ENCODE peak calls at places on chromosome 2, in ten cellular contexts. Z is hepatocyte, B is MM.1S, I is adrenal gland, Y is GM23338, P is chondrocyte, G is natural killer cell, N is epithelial cell of esophagus, T is transverse colon, Q is PC-3. L is an unnamed sample.

GRCh38 chr2:19362652-19363473 is 4.4 kb upstream of the OSR1 start:
- DNase-seq in I (peak), B (peak), G (no peak), Z (peak), P (no peak), N (peak), Y (peak), Q (peak), T (peak), L (peak)

GRCh38 chr2:241199897-241200821 is 11.7 kb downstream of the ANO7 start:
- DNase-seq in B (no peak), G (no peak), Q (no peak), Z (no peak), N (peak), I (no peak), T (no peak), P (peak), Y (no peak), L (no peak)

GRCh38 chr2:188695953-188696352 is 278.2 kb upstream of the COL3A1 start:
- DNase-seq in P (no peak), I (no peak), Z (no peak), B (no peak), T (no peak), Y (no peak), N (peak), Q (peak), G (no peak), L (no peak)

GRCh38 chr2:191295088-191295487 is 49.9 kb downstream of the MYO1B start:
- DNase-seq in Q (no peak), Y (no peak), T (no peak), N (no peak), B (no peak), P (no peak), G (no peak), I (no peak), Z (no peak), L (no peak)

GRCh38 chr2:84782717-84783442 is 98.0 kb downstream of the TRABD2A start:
- DNase-seq in P (no peak), N (no peak), B (no peak), Q (no peak), G (no peak), Y (no peak), Z (no peak), T (no peak), I (no peak), L (no peak)

GRCh38 chr2:43623052-43623451 is 14.0 kb upstream of the PLEKHH2 start:
- DNase-seq in I (no peak), B (no peak), G (no peak), N (no peak), Q (no peak), P (no peak), T (peak), Z (no peak), Y (no peak), L (no peak)

GRCh38 chr2:177532567-177532966 is 140.0 kb downstream of the AGPS start:
- DNase-seq in G (no peak), B (no peak), N (no peak), T (no peak), Q (no peak), Z (no peak), I (no peak), Y (no peak), P (no peak), L (no peak)

GRCh38 chr2:158381205-158381604 is 75.3 kb downstream of the CCDC148 start:
- DNase-seq in P (no peak), T (no peak), N (no peak), Z (no peak), Y (peak), B (no peak), G (no peak), I (no peak), Q (no peak), L (no peak)

GRCh38 chr2:26458365-26459042 is 19.4 kb downstream of the OTOF start:
- DNase-seq in Y (no peak), T (no peak), N (no peak), I (no peak), G (no peak), Z (no peak), P (no peak), Q (no peak), B (no peak), L (no peak)

DNA sequence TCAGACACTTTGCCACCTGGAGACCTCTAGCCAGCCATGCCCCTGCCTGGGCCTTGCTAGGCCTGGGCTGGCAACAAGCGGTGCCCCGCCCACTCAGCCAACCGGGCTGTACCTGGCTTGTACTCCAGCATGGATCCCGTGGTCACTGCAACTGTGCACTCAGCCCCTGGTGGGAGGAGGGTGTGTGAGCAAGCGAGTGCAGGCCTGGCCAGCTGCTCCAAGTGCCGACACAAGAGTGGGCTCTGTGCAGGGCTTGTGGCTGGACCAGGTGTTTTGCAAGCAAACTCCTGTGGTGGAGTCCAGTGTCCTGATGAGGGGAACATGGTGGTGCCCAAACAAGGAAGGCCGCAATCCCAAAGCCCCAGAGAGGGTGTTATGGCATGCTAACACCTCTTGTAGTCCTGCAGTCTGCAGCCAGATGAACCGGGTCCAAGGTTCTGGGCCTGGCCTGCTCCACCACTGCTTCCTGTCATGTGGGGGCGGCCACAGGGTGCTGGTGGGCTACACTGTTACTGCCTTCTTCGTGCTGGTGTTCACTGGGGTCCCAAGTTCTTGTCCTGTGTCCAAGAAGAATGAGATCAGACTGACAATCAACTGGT is 60.1 kb upstream of the CD28 start:
- DNase-seq in Z (no peak), T (no peak), G (no peak), I (no peak), Y (no peak), B (no peak), P (no peak), N (no peak), Q (no peak), L (no peak)
- TF ChIP-seq CTCF in Z (no peak), T (no peak), G (no peak), I (no peak), Y (no peak), B (no peak), P (no peak), N (no peak), Q (no peak), L (no peak)

GRCh38 chr2:44689516-44689915 is 252.0 kb upstream of the SIX3 start:
- DNase-seq in T (no peak), Y (no peak), G (no peak), B (no peak), Q (no peak), I (no peak), N (no peak), Z (no peak), P (no peak), L (no peak)
- TF ChIP-seq CTCF in T (no peak), Y (no peak), G (no peak), B (no peak), Q (no peak), I (no peak), N (no peak), Z (no peak), P (no peak), L (no peak)

GRCh38 chr2:11073251-11073650 is 82.0 kb upstream of the SLC66A3 start:
- DNase-seq in P (no peak), Q (peak), Y (peak), Z (peak), I (peak), T (peak), B (no peak), N (peak), G (no peak), L (no peak)
- TF ChIP-seq CTCF in P (peak), Q (peak), Y (peak), Z (peak), I (peak), T (peak), B (peak), N (peak), G (no peak), L (peak)

GRCh38 chr2:215638687-215639086 is 202.8 kb upstream of the FN1 start:
- DNase-seq in G (no peak), N (no peak), Q (no peak), Y (no peak), P (no peak), T (no peak), I (no peak), Z (no peak), B (no peak), L (no peak)
- TF ChIP-seq CTCF in G (no peak), N (no peak), Q (no peak), Y (no peak), P (no peak), T (no peak), I (no peak), Z (no peak), B (no peak), L (no peak)

DNA sequence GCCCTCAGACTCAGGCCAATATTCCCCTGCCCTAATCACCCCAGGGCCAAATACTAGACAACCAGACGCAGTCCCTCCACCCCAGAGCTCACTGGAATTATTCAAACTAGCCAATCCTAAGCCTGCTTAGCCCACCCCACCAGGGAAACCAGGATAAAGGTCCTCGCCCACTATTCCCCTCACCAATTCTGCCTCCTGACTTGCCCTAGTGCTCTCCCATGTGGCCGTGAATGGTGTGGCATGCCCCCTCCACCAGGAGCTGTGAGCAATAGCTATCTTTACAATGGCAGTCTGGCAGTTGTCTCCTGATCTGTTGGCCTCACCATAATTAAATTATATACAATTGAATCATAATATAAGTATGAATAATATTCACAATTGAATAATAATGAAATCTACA is 42.3 kb downstream of the FAM124B start:
- DNase-seq in Y (peak), B (peak), Q (peak), Z (no peak), P (no peak), N (no peak), T (no peak), G (no peak), I (no peak), L (no peak)
- TF ChIP-seq CTCF in Y (peak), B (peak), Q (peak), Z (no peak), P (peak), N (peak), T (no peak), G (no peak), I (no peak), L (peak)

GRCh38 chr2:199606193-199606780 is 148.5 kb upstream of the SATB2 start:
- DNase-seq in Y (peak), G (no peak), T (no peak), N (no peak), Q (peak), I (no peak), Z (no peak), B (no peak), P (no peak), L (no peak)
- TF ChIP-seq CTCF in Y (peak), G (no peak), T (no peak), N (peak), Q (peak), I (no peak), Z (peak), B (no peak), P (peak), L (no peak)

DNA sequence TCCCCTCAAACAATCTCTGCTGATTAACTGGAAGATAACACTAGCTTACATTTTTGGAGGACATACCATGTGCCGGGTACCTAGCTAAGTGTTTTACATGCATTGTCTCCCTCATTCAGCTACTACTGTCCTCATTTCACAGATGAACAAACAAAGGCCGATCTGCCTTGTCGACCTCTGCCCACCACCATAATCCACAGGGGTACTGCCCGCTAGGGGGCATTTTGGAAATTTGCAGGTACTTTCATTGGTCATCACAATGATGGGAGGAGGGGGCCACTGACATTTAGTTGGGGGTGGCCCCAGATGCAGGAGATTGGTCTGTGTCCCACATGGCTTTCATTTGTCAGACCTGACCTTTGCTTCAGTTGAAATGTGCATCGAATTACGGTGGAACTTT is 3.9 kb upstream of the TMEM163 start:
- DNase-seq in P (no peak), I (no peak), Q (no peak), G (no peak), T (no peak), Z (no peak), B (no peak), Y (peak), N (no peak), L (no peak)
- TF ChIP-seq CTCF in P (peak), I (no peak), Q (peak), G (no peak), T (no peak), Z (peak), B (peak), Y (peak), N (peak), L (no peak)

L was measured in GM13977.